ENCODE peak calls at places on chromosomes 12 and 14, in seven cellular contexts. R is astrocyte of the spinal cord, K is kidney, T is lower lobe of right lung, P is GM10248, X is cardiac muscle cell, B is testis. Y is an unnamed sample.

GRCh38 chr12:26499979-26500640 is 304.7 kb downstream of the SSPN start:
- DNase-seq in R (no peak), K (no peak), T (no peak), P (no peak), X (peak; percentile 25), B (no peak), Y (no peak)

GRCh38 chr14:92266216-92266615 is 56.7 kb upstream of the SLC24A4 start:
- DNase-seq in R (no peak), K (no peak), T (no peak), P (no peak), X (no peak), B (no peak), Y (no peak)

GRCh38 chr14:35355981-35356839 is 48.3 kb downstream of the NFKBIA start:
- DNase-seq in R (no peak), K (peak; percentile 16), T (peak; percentile 43), P (peak; percentile 48), X (peak; percentile 75), B (no peak), Y (peak; percentile 61)

GRCh38 chr14:101915871-101916815 is 48.2 kb upstream of the DYNC1H1 start:
- DNase-seq in R (no peak), K (no peak), T (no peak), P (no peak), X (no peak), B (no peak), Y (no peak)

GRCh38 chr12:79421236-79421740 is 269.5 kb downstream of the PAWR start:
- DNase-seq in R (no peak), K (no peak), T (no peak), P (no peak), X (no peak), B (no peak), Y (no peak)

GRCh38 chr14:21185506-21185905 is 29.6 kb upstream of the OR5AU1 start:
- DNase-seq in R (peak; percentile 49), K (no peak), T (no peak), P (no peak), X (peak; percentile 78), B (peak; percentile 57), Y (no peak)

GRCh38 chr14:100955201-100955600 is 51.7 kb upstream of the RTL1 start:
- DNase-seq in R (peak; percentile 51), K (no peak), T (no peak), P (no peak), X (peak; percentile 12), B (no peak), Y (peak; percentile 64)

GRCh38 chr12:118467576-118467975 is 91.2 kb downstream of the SUDS3 start:
- DNase-seq in R (no peak), K (no peak), T (no peak), P (no peak), X (no peak), B (no peak), Y (no peak)

GRCh38 chr14:97827746-97828145 is 1030.6 kb downstream of the VRK1 start:
- DNase-seq in R (no peak), K (no peak), T (no peak), P (no peak), X (no peak), B (no peak), Y (no peak)

GRCh38 chr12:3168775-3169221 is 91.6 kb downstream of the TSPAN9 start:
- DNase-seq in R (peak; percentile 96), K (peak; percentile 81), T (no peak), P (peak; percentile 43), X (peak; percentile 84), B (no peak), Y (peak; percentile 94)

GRCh38 chr12:67048371-67048770 is 220.8 kb upstream of the CAND1 start:
- DNase-seq in R (no peak), K (no peak), T (no peak), P (no peak), X (no peak), B (no peak), Y (no peak)

GRCh38 chr14:54350196-54350595 is 46.6 kb upstream of the CDKN3 start:
- DNase-seq in R (peak; percentile 69), K (no peak), T (no peak), P (no peak), X (peak; percentile 62), B (peak; percentile 49), Y (peak; percentile 25)

GRCh38 chr14:29444805-29445204 is 482.8 kb downstream of the PRKD1 start:
- DNase-seq in R (no peak), K (no peak), T (no peak), P (no peak), X (peak; percentile 36), B (no peak), Y (no peak)

GRCh38 chr14:54617467-54617866 is 50.5 kb downstream of the SAMD4A start:
- DNase-seq in R (no peak), K (no peak), T (no peak), P (no peak), X (peak; percentile 11), B (no peak), Y (no peak)

GRCh38 chr12:76530531-76530930 is 29.0 kb downstream of the OSBPL8 start:
- DNase-seq in R (no peak), K (no peak), T (no peak), P (no peak), X (no peak), B (no peak), Y (no peak)

GRCh38 chr12:105267711-105268110 is 31.7 kb upstream of the APPL2 start:
- DNase-seq in R (no peak), K (no peak), T (no peak), P (no peak), X (no peak), B (no peak), Y (no peak)

GRCh38 chr12:129063600-129063999 is 210.3 kb downstream of the GLT1D1 start:
- DNase-seq in R (no peak), K (no peak), T (no peak), P (no peak), X (no peak), B (no peak), Y (no peak)

GRCh38 chr14:32567543-32568384 is 238.7 kb downstream of the AKAP6 start:
- DNase-seq in R (peak; percentile 38), K (no peak), T (no peak), P (no peak), X (peak; percentile 32), B (no peak), Y (peak; percentile 55)

GRCh38 chr14:51398898-51399297 is 158.9 kb downstream of the TMX1 start:
- DNase-seq in R (peak; percentile 79), K (no peak), T (no peak), P (no peak), X (peak; percentile 60), B (no peak), Y (peak; percentile 77)

GRCh38 chr14:64755661-64756265 is 51.5 kb downstream of the PLEKHG3 start:
- DNase-seq in R (peak; percentile 22), K (no peak), T (no peak), P (no peak), X (no peak), B (no peak), Y (peak; percentile 36)

GRCh38 chr14:60199321-60199720 is 34.1 kb upstream of the DHRS7 start:
- DNase-seq in R (no peak), K (no peak), T (no peak), P (no peak), X (no peak), B (no peak), Y (no peak)

GRCh38 chr14:60197629-60198318 is 32.6 kb upstream of the DHRS7 start:
- DNase-seq in R (no peak), K (no peak), T (no peak), P (no peak), X (no peak), B (no peak), Y (peak; percentile 31)

GRCh38 chr14:60196291-60196690 is 31.1 kb upstream of the DHRS7 start:
- DNase-seq in R (no peak), K (no peak), T (no peak), P (no peak), X (no peak), B (no peak), Y (peak; percentile 44)

GRCh38 chr14:60189923-60190840 is 25.0 kb upstream of the DHRS7 start:
- DNase-seq in R (no peak), K (no peak), T (no peak), P (no peak), X (no peak), B (no peak), Y (no peak)

DNA sequence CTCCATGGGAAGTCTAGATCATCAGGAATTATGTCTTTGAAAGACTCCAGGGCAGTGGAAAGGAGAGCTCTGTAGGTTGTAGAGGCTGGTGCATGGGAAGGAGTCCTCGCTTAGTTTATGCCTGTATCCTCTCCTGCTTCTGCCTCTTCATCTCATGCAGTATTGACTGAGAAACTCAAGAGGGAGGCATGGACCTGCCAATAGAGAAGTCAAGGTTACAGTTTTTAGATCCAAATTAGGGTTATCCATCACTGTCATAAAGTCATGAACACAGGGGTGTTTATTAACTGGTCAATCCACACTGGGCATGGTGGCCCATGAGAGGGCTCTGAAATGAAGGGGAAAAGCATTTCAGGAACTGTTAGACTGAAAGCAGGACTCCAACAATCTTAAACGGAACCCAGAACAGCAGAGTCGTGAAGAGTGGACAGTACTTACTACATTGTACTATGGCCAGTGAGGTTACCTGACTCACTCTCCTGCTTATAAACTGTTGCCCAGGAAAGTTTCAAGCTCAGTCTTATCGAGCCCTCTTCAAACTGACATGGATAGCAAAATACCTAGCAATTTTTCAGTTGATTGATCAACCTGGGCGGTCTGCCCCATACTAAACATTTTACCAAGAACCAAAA is 30.1 kb upstream of the DHRS7 start:
- DNase-seq in R (no peak), K (no peak), T (no peak), P (no peak), X (no peak), B (no peak), Y (no peak)
- TF ChIP-seq CTCF in R (no peak), K (peak; percentile 40), T (no peak), P (peak; percentile 56), X (no peak), B (no peak), Y (no peak)

GRCh38 chr14:105021656-105022275 is 883 bp upstream of the CDCA4 start:
- DNase-seq in R (no peak), K (peak; percentile 83), T (peak; percentile 63), P (no peak), X (peak; percentile 42), B (peak; percentile 65), Y (no peak)
- TF ChIP-seq CTCF in R (peak; percentile 5), K (no peak), T (no peak), P (peak; percentile 33), X (peak; percentile 12), B (no peak), Y (peak; percentile 51)

DNA sequence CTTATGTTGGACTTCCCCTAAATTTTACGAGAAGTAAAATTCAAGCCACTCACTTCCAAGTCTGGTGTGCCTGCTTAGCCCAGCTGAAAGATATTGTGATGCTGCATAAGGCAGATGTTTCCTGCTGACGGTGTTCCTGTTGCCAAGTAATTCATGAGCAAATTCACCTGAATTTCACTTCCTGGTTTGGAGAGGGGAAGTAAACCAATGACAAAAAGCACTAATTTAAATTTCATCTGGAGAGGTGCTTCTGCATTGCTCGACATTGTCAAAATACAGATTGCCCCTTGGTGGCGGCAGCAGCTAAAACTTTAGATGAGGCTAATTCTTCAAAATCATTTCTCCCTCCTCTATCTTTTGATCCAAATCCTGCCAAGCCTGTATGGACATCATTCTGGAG is 281.1 kb downstream of the AACS start:
- DNase-seq in R (no peak), K (no peak), T (no peak), P (no peak), X (no peak), B (no peak), Y (no peak)
- TF ChIP-seq CTCF in R (no peak), K (no peak), T (no peak), P (peak; percentile 31), X (no peak), B (no peak), Y (no peak)

DNA sequence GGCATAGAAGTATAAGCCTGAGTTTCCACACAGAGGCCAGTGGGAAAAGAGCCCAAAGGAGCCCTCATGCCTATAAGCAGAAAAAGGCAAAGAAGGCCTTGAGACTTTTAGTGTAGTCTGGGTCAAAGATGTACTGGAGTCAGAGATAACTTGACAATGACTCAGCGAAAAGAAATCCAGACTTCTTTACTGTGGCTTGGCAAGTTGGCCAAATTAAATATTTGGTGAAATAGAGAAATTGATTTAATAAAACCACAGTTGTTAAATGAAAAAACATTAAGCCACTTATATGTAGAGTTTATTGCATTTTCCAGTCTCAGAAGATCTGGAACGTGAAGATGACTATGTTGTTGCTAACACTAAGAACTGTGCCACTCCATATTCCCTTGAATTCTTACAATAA is 105.1 kb downstream of the TMTC3 start:
- DNase-seq in R (peak; percentile 87), K (no peak), T (no peak), P (no peak), X (peak; percentile 85), B (no peak), Y (peak; percentile 74)
- TF ChIP-seq CTCF in R (no peak), K (no peak), T (no peak), P (no peak), X (no peak), B (no peak), Y (no peak)